ENCODE peak calls at places on chromosomes 2 and 18, in five cellular contexts. One of them, this sample, is unnamed.

GRCh38 chr18:22171839-22172582 is 2.6 kb downstream of the GATA6 start:
- DNase-seq in cerebellum: no peak
- DNase-seq in T-helper 9 cell: no peak
- DNase-seq in left ventricle myocardium superior: peak
- DNase-seq in HFF-Myc: no peak
- DNase-seq in this sample: no peak

GRCh38 chr2:15337996-15338666 is 223.0 kb downstream of the NBAS start:
- DNase-seq in cerebellum: no peak
- DNase-seq in T-helper 9 cell: no peak
- DNase-seq in left ventricle myocardium superior: no peak
- DNase-seq in HFF-Myc: no peak
- DNase-seq in this sample: no peak

GRCh38 chr2:47089083-47089464 is 66.0 kb downstream of the STPG4 start:
- DNase-seq in cerebellum: no peak
- DNase-seq in T-helper 9 cell: no peak
- DNase-seq in left ventricle myocardium superior: no peak
- DNase-seq in HFF-Myc: no peak
- DNase-seq in this sample: no peak

GRCh38 chr2:59887348-59887747 is 666.1 kb downstream of the BCL11A start:
- DNase-seq in cerebellum: no peak
- DNase-seq in T-helper 9 cell: no peak
- DNase-seq in left ventricle myocardium superior: no peak
- DNase-seq in HFF-Myc: no peak
- DNase-seq in this sample: no peak

GRCh38 chr2:20215183-20216040 is 9.5 kb downstream of the SDC1 start:
- DNase-seq in cerebellum: no peak
- DNase-seq in T-helper 9 cell: no peak
- DNase-seq in left ventricle myocardium superior: no peak
- DNase-seq in HFF-Myc: no peak
- DNase-seq in this sample: no peak

GRCh38 chr2:190720276-190720675 is 71.4 kb downstream of the NAB1 start:
- DNase-seq in cerebellum: no peak
- DNase-seq in T-helper 9 cell: no peak
- DNase-seq in left ventricle myocardium superior: no peak
- DNase-seq in HFF-Myc: no peak
- DNase-seq in this sample: no peak

GRCh38 chr2:58483307-58483706 is 242.2 kb upstream of the FANCL start:
- DNase-seq in cerebellum: no peak
- DNase-seq in T-helper 9 cell: no peak
- DNase-seq in left ventricle myocardium superior: no peak
- DNase-seq in HFF-Myc: no peak
- DNase-seq in this sample: no peak

GRCh38 chr2:64049633-64050220 is 30.5 kb upstream of the VPS54 start:
- DNase-seq in cerebellum: peak
- DNase-seq in T-helper 9 cell: peak
- DNase-seq in left ventricle myocardium superior: peak
- DNase-seq in HFF-Myc: peak
- DNase-seq in this sample: peak

GRCh38 chr2:138113871-138114525 is 149.7 kb downstream of the HNMT start:
- DNase-seq in cerebellum: no peak
- DNase-seq in T-helper 9 cell: no peak
- DNase-seq in left ventricle myocardium superior: no peak
- DNase-seq in HFF-Myc: no peak
- DNase-seq in this sample: no peak

GRCh38 chr2:1915746-1916145 is 171.4 kb upstream of the PXDN start:
- DNase-seq in cerebellum: no peak
- DNase-seq in T-helper 9 cell: no peak
- DNase-seq in left ventricle myocardium superior: no peak
- DNase-seq in HFF-Myc: no peak
- DNase-seq in this sample: no peak

GRCh38 chr2:46490521-46491141 is 11.3 kb downstream of the TMEM247 start:
- DNase-seq in cerebellum: peak
- DNase-seq in T-helper 9 cell: no peak
- DNase-seq in left ventricle myocardium superior: peak
- DNase-seq in HFF-Myc: no peak
- DNase-seq in this sample: no peak

GRCh38 chr2:38116762-38117161 is 40.8 kb upstream of the CYP1B1 start:
- DNase-seq in cerebellum: no peak
- DNase-seq in T-helper 9 cell: no peak
- DNase-seq in left ventricle myocardium superior: no peak
- DNase-seq in HFF-Myc: no peak
- DNase-seq in this sample: no peak

GRCh38 chr2:65416945-65417344 is 15.5 kb downstream of the SPRED2 start:
- DNase-seq in cerebellum: no peak
- DNase-seq in T-helper 9 cell: no peak
- DNase-seq in left ventricle myocardium superior: no peak
- DNase-seq in HFF-Myc: no peak
- DNase-seq in this sample: peak

GRCh38 chr2:133379159-133379558 is 189.1 kb downstream of the NCKAP5 start:
- DNase-seq in cerebellum: no peak
- DNase-seq in T-helper 9 cell: no peak
- DNase-seq in left ventricle myocardium superior: no peak
- DNase-seq in HFF-Myc: peak
- DNase-seq in this sample: no peak

GRCh38 chr2:68943581-68944568 is 8.8 kb downstream of the GKN2 start:
- DNase-seq in cerebellum: peak
- DNase-seq in T-helper 9 cell: peak
- DNase-seq in left ventricle myocardium superior: peak
- DNase-seq in HFF-Myc: peak
- DNase-seq in this sample: peak

GRCh38 chr2:88600038-88600465 is 27.2 kb downstream of the EIF2AK3 start:
- DNase-seq in cerebellum: peak
- DNase-seq in T-helper 9 cell: peak
- DNase-seq in left ventricle myocardium superior: no peak
- DNase-seq in HFF-Myc: peak
- DNase-seq in this sample: peak

GRCh38 chr18:21538230-21538629 is 62.3 kb downstream of the ESCO1 start:
- DNase-seq in cerebellum: no peak
- DNase-seq in T-helper 9 cell: no peak
- DNase-seq in left ventricle myocardium superior: no peak
- DNase-seq in HFF-Myc: no peak
- DNase-seq in this sample: no peak

GRCh38 chr18:79496978-79497637 is 101.4 kb downstream of the NFATC1 start:
- DNase-seq in cerebellum: peak
- DNase-seq in T-helper 9 cell: no peak
- DNase-seq in left ventricle myocardium superior: peak
- DNase-seq in HFF-Myc: peak
- DNase-seq in this sample: peak

GRCh38 chr2:207167129-207167923 is 1.6 kb upstream of the KLF7 start:
- DNase-seq in cerebellum: no peak
- DNase-seq in T-helper 9 cell: no peak
- DNase-seq in left ventricle myocardium superior: no peak
- DNase-seq in HFF-Myc: no peak
- DNase-seq in this sample: no peak

GRCh38 chr2:1886405-1886992 is 142.2 kb upstream of the PXDN start:
- DNase-seq in cerebellum: peak
- DNase-seq in T-helper 9 cell: peak
- DNase-seq in left ventricle myocardium superior: peak
- DNase-seq in HFF-Myc: no peak
- DNase-seq in this sample: no peak

GRCh38 chr2:69770193-69770702 is 28.3 kb downstream of the ANXA4 start:
- DNase-seq in cerebellum: no peak
- DNase-seq in T-helper 9 cell: no peak
- DNase-seq in left ventricle myocardium superior: no peak
- DNase-seq in HFF-Myc: peak
- DNase-seq in this sample: no peak

This sample was measured in COR-L47.